ENCODE peak calls at places on chromosome 22, in five cellular contexts. W is colonic mucosa, N is suprapubic skin, Y is A549, O is mesenchymal stem cell. Z is an unnamed sample. For H3K4me1, the result is how much of the 10 kb centered on the place peaks cover.

GRCh38 chr22:41668971-41669911 is 19.4 kb downstream of the SNU13 start:
- DNase-seq in W (no peak), N (peak), Y (peak), O (peak), Z (no peak)

GRCh38 chr22:50264946-50265669 is 3.6 kb upstream of the MAPK12 start:
- DNase-seq in W (no peak), N (no peak), Y (no peak), O (no peak), Z (no peak)

GRCh38 chr22:19955241-19956128 is 13.9 kb upstream of the TXNRD2 start:
- DNase-seq in W (no peak), N (peak), Y (no peak), O (no peak), Z (no peak)

GRCh38 chr22:19793656-19794310 is 33.2 kb downstream of the TBX1 start:
- DNase-seq in W (no peak), N (no peak), Y (no peak), O (no peak), Z (no peak)

GRCh38 chr22:20226077-20226716 is 41.9 kb downstream of the RTN4R start:
- DNase-seq in W (no peak), N (no peak), Y (no peak), O (no peak), Z (no peak)

GRCh38 chr22:46355369-46355995 is 20.0 kb downstream of the TRMU start:
- DNase-seq in W (peak), N (no peak), Y (peak), O (peak), Z (peak)

GRCh38 chr22:43539572-43540533 is 128.0 kb downstream of the MPPED1 start:
- DNase-seq in W (no peak), N (no peak), Y (no peak), O (no peak), Z (no peak)

GRCh38 chr22:42760806-42761565 is 40.3 kb upstream of the A4GALT start:
- DNase-seq in W (no peak), N (no peak), Y (no peak), O (no peak), Z (no peak)

GRCh38 chr22:38214248-38215056 is 12.7 kb downstream of the MAFF start:
- DNase-seq in W (peak), N (no peak), Y (no peak), O (peak), Z (peak)

GRCh38 chr22:44309137-44309536 is 3.6 kb downstream of the SHISAL1 start:
- DNase-seq in W (peak), N (peak), Y (peak), O (peak), Z (peak)

GRCh38 chr22:17281026-17281809 is 62.0 kb upstream of the ADA2 start:
- DNase-seq in W (no peak), N (no peak), Y (no peak), O (no peak), Z (no peak)

GRCh38 chr22:50505776-50506610 is 1.5 kb downstream of the LMF2 start:
- DNase-seq in W (no peak), N (peak), Y (no peak), O (no peak), Z (no peak)

GRCh38 chr22:40690370-40690769 is 11.1 kb downstream of the MCHR1 start:
- DNase-seq in W (no peak), N (no peak), Y (no peak), O (no peak), Z (no peak)

GRCh38 chr22:47687776-47688175 is 925.3 kb downstream of the TBC1D22A start:
- DNase-seq in W (no peak), N (no peak), Y (no peak), O (no peak), Z (no peak)

GRCh38 chr22:46830001-46830715 is 67.7 kb downstream of the TBC1D22A start:
- DNase-seq in W (no peak), N (no peak), Y (peak), O (peak), Z (peak)

GRCh38 chr22:46401370-46401769 is 65.9 kb downstream of the TRMU start:
- DNase-seq in W (no peak), N (no peak), Y (no peak), O (no peak), Z (no peak)

GRCh38 chr22:24543068-24543675 is 11.8 kb downstream of the GUCD1 start:
- DNase-seq in W (no peak), N (no peak), Y (no peak), O (no peak), Z (no peak)

GRCh38 chr22:24540470-24540869 is 14.5 kb downstream of the GUCD1 start:
- DNase-seq in W (no peak), N (no peak), Y (no peak), O (no peak), Z (no peak)

GRCh38 chr22:24543679-24544243 is 11.2 kb downstream of the GUCD1 start:
- DNase-seq in W (no peak), N (no peak), Y (no peak), O (no peak), Z (no peak)

GRCh38 chr22:24542641-24543040 is 12.3 kb downstream of the GUCD1 start:
- DNase-seq in W (no peak), N (no peak), Y (no peak), O (no peak), Z (no peak)

GRCh38 chr22:24541681-24542515 is 13.0 kb downstream of the GUCD1 start:
- DNase-seq in W (no peak), N (no peak), Y (no peak), O (no peak), Z (no peak)
- H3K4me3 ChIP-seq in W (no peak), N (no peak), Y (no peak), O (no peak), Z (no peak)

GRCh38 chr22:31431950-31432349 is 32.5 kb downstream of the DRG1 start:
- DNase-seq in W (no peak), N (no peak), Y (no peak), O (no peak), Z (no peak)
- H3K27ac ChIP-seq in W (no peak), N (no peak), Y (no peak), O (no peak), Z (no peak)

GRCh38 chr22:29267462-29267857 is 321 bp downstream of the RHBDD3 start:
- DNase-seq in W (peak), N (no peak), Y (no peak), O (no peak), Z (no peak)

GRCh38 chr22:29266564-29267461 is 968 bp downstream of the RHBDD3 start:
- DNase-seq in W (no peak), N (no peak), Y (no peak), O (peak), Z (no peak)

GRCh38 chr22:29268511-29269229 is 602 bp downstream of the EWSR1 start:
- DNase-seq in W (no peak), N (peak), Y (peak), O (peak), Z (peak)

GRCh38 chr22:29269230-29269604 is 1.1 kb downstream of the EWSR1 start:
- DNase-seq in W (peak), N (no peak), Y (no peak), O (peak), Z (no peak)

DNA sequence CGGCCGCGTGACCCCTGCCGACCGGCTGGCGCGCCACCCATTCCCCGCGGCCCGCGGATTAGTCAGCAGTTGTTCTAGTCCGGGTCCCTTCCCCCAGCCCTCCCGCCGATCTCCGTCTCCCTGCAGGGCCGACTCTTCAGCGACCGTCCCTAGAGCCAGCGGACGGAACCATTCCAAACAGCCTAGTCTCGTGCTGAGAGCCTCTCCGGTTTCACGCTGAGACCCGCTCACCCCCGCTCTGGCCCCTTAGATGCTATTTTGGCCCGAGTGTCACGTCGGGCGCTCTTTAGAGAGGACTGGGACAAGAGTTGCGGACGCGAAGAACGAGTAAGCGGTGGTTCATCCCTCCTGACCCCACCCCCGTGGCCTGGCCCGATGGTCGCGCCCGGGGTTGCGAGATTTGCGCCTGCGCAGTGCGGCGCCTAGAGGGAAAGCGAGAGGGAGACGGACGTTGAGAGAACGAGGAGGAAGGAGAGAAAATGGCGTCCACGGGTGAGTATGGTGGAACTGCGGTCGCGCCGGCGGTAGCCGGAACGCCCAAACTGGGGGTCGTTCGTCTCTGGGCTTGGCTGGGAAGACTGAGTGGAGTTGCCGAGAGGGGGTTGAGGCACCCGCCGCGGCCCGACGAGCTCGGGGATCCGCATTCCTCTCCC is at the start of the genes EWSR1 and RHBDD3:
- DNase-seq in W (peak), N (peak), Y (peak), O (peak), Z (peak)
- H3K4me1 ChIP-seq in W (under half), N (half or more), Y (under half), O (under half), Z (under half)

GRCh38 chr22:36350751-36351594 is 36.8 kb downstream of the MYH9 start:
- DNase-seq in W (peak), N (no peak), Y (peak), O (peak), Z (no peak)

GRCh38 chr22:36349726-36350125 is 38.0 kb downstream of the MYH9 start:
- DNase-seq in W (no peak), N (no peak), Y (no peak), O (no peak), Z (no peak)

GRCh38 chr22:36355362-36355761 is 32.4 kb downstream of the MYH9 start:
- DNase-seq in W (no peak), N (no peak), Y (no peak), O (no peak), Z (no peak)

GRCh38 chr22:36352775-36353507 is 34.8 kb downstream of the MYH9 start:
- DNase-seq in W (no peak), N (no peak), Y (peak), O (no peak), Z (no peak)

GRCh38 chr22:36351921-36352774 is 35.6 kb downstream of the MYH9 start:
- DNase-seq in W (no peak), N (no peak), Y (peak), O (no peak), Z (no peak)
- H3K4me3 ChIP-seq in W (no peak), N (no peak), Y (peak), O (no peak), Z (no peak)

Z was measured in A673.